ENCODE peak calls at places on chromosomes 3 and 15, in four cellular contexts. T is CD4-positive, CD25-positive, alpha-beta regulatory T cell; A is HFF-Myc; H is right cardiac atrium. F is an unnamed sample.

GRCh38 chr3:13559751-13560540 is 11.0 kb downstream of the FBLN2 start:
- DNase-seq in T (no peak), A (no peak), H (peak; percentile 83), F (no peak)

GRCh38 chr3:155805204-155805801 is 775 bp downstream of the C3orf33 start:
- DNase-seq in H (peak; percentile 64), A (no peak), T (no peak), F (no peak)

GRCh38 chr3:103059481-103059880 is 624.7 kb downstream of the ZPLD1 start:
- DNase-seq in T (no peak), H (no peak), A (no peak), F (no peak)

GRCh38 chr3:195542261-195542660 is 864 bp downstream of the PPP1R2 start:
- DNase-seq in H (no peak), A (no peak), T (no peak), F (peak; percentile 27)

GRCh38 chr3:135178566-135178965 is 383.5 kb downstream of the EPHB1 start:
- DNase-seq in T (no peak), H (no peak), A (no peak), F (peak; percentile 1)

GRCh38 chr15:41923424-41923999 is 29.7 kb upstream of the SPTBN5 start:
- DNase-seq in H (no peak), T (no peak), A (no peak), F (no peak)

GRCh38 chr15:32709295-32710033 is 8.3 kb upstream of the GREM1 start:
- DNase-seq in T (no peak), A (no peak), H (no peak), F (no peak)

GRCh38 chr3:134250717-134251220 is at the start of gene RYK:
- DNase-seq in A (no peak), H (peak; percentile 93), T (peak; percentile 78), F (peak; percentile 80)

GRCh38 chr15:78855746-78856145 is 16.9 kb upstream of the MORF4L1 start:
- DNase-seq in H (no peak), T (no peak), A (no peak), F (no peak)

GRCh38 chr15:66603301-66604179 is 37.7 kb upstream of the LCTL start:
- DNase-seq in A (no peak), H (peak; percentile 90), T (peak; percentile 55), F (peak; percentile 65)

GRCh38 chr15:89003865-89004725 is 84.2 kb upstream of the ABHD2 start:
- DNase-seq in A (no peak), H (peak; percentile 71), T (no peak), F (no peak)

GRCh38 chr3:69113536-69113935 is 8.9 kb downstream of the LMOD3 start:
- DNase-seq in H (no peak), T (no peak), A (no peak), F (no peak)

GRCh38 chr3:107524214-107525100 is 1.7 kb downstream of the BBX start:
- DNase-seq in A (no peak), H (peak; percentile 81), T (peak; percentile 55), F (no peak)

GRCh38 chr3:8622873-8623725 is 21.5 kb downstream of the SSUH2 start:
- DNase-seq in A (peak; percentile 26), T (peak; percentile 21), H (peak; percentile 84), F (peak; percentile 55)

GRCh38 chr3:186119499-186119898 is 10.6 kb upstream of the ETV5 start:
- DNase-seq in A (no peak), T (no peak), H (no peak), F (no peak)

GRCh38 chr15:74270155-74270554 is 34.0 kb downstream of the CCDC33 start:
- DNase-seq in H (no peak), A (no peak), T (no peak), F (no peak)

GRCh38 chr15:69090197-69090948 is 70.1 kb upstream of the GLCE start:
- DNase-seq in A (peak; percentile 22), T (no peak), H (no peak), F (no peak)

GRCh38 chr3:134677196-134677986 is 26.6 kb upstream of the KY start:
- DNase-seq in H (no peak), A (no peak), T (no peak), F (no peak)

GRCh38 chr15:83243634-83244033 is 36.0 kb upstream of the HDGFL3 start:
- DNase-seq in A (no peak), T (no peak), H (no peak), F (no peak)

GRCh38 chr3:107753988-107754387 is 231.2 kb downstream of the BBX start:
- DNase-seq in A (no peak), T (no peak), H (no peak), F (no peak)

GRCh38 chr3:183548262-183548769 is 7.2 kb downstream of the KLHL6 start:
- DNase-seq in H (no peak), T (no peak), A (no peak), F (no peak)

GRCh38 chr3:10551821-10552630 is 46.6 kb upstream of the ATP2B2 start:
- DNase-seq in H (peak; percentile 72), T (peak; percentile 3), A (no peak), F (no peak)